ENCODE peak calls at places on chromosomes 11 and 22, in five cellular contexts. R is stomach, Y is hepatocyte, K is epithelial cell of esophagus, Q is AG04450. F is an unnamed sample.
A peak's percentile ranks its signal among the peaks of the same experiment; 100 is the strongest.

GRCh38 chr11:118572914-118573550 is 823 bp downstream of the ARCN1 start:
- DNase-seq in R (no peak), Y (peak; percentile 56), K (peak; percentile 62), Q (no peak), F (peak; percentile 48)

GRCh38 chr11:86152006-86152862 is 83.3 kb upstream of the PICALM start:
- DNase-seq in R (no peak), Y (no peak), K (peak; percentile 66), Q (no peak), F (no peak)

GRCh38 chr11:91970604-91971003 is 254.0 kb upstream of the FAT3 start:
- DNase-seq in R (no peak), Y (no peak), K (no peak), Q (no peak), F (no peak)

GRCh38 chr11:60078021-60078420 is 10.4 kb upstream of the MS4A2 start:
- DNase-seq in R (no peak), Y (no peak), K (no peak), Q (no peak), F (no peak)

GRCh38 chr11:15671216-15671615 is 556.5 kb downstream of the INSC start:
- DNase-seq in R (no peak), Y (no peak), K (no peak), Q (no peak), F (no peak)

GRCh38 chr11:130672911-130673310 is 224.5 kb downstream of the ADAMTS15 start:
- DNase-seq in R (no peak), Y (peak; percentile 34), K (peak; percentile 62), Q (no peak), F (no peak)

GRCh38 chr11:78189851-78190250 is 1.1 kb downstream of the USP35 start:
- DNase-seq in R (no peak), Y (no peak), K (no peak), Q (no peak), F (no peak)

GRCh38 chr11:69499946-69500284 is 18.5 kb downstream of the LINC01488 start:
- DNase-seq in R (no peak), Y (no peak), K (no peak), Q (no peak), F (no peak)

GRCh38 chr11:57434640-57435546 is 8.0 kb upstream of the SLC43A3 start:
- DNase-seq in R (no peak), Y (peak; percentile 79), K (peak; percentile 96), Q (peak; percentile 86), F (no peak)

GRCh38 chr11:6794637-6795036 is 4.9 kb downstream of the OR6A2 start:
- DNase-seq in R (no peak), Y (no peak), K (no peak), Q (no peak), F (no peak)

GRCh38 chr11:114263510-114264170 is 32.6 kb upstream of the NNMT start:
- DNase-seq in R (no peak), Y (no peak), K (no peak), Q (no peak), F (no peak)

GRCh38 chr11:103978588-103979580 is 57.6 kb upstream of the DDI1 start:
- DNase-seq in R (no peak), Y (no peak), K (peak; percentile 39), Q (no peak), F (no peak)

GRCh38 chr22:29195118-29195963 is 10.4 kb upstream of the EMID1 start:
- DNase-seq in R (no peak), Y (no peak), K (no peak), Q (no peak), F (no peak)

DNA sequence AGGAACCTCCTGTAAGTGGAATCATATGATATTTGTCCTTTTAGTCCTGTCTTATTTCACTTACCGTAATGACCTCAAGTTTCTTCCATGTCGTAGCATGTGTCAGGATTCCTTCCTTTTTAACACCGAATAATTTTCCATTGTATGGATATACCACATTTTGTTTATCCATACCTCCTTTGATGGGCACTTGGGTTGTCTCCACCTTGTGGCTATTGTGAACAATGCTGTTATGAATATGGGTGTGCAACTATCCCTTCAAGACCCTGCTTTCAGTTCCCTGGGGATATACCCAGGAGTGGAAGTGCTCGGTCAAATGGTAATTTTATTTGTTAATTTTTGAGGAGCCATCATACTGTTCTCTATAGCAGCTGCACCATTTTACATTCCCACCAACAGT is 244.9 kb upstream of the BLID start:
- DNase-seq in R (no peak), Y (no peak), K (no peak), Q (no peak), F (no peak)
- TF ChIP-seq CTCF in R (no peak), Y (no peak), K (no peak), Q (peak; percentile 6), F (no peak)

GRCh38 chr11:105621985-105622384 is 12.1 kb downstream of the GRIA4 start:
- DNase-seq in R (no peak), Y (no peak), K (no peak), Q (no peak), F (no peak)

GRCh38 chr11:105618343-105618955 is 8.6 kb downstream of the GRIA4 start:
- DNase-seq in R (no peak), Y (no peak), K (no peak), Q (no peak), F (no peak)

DNA sequence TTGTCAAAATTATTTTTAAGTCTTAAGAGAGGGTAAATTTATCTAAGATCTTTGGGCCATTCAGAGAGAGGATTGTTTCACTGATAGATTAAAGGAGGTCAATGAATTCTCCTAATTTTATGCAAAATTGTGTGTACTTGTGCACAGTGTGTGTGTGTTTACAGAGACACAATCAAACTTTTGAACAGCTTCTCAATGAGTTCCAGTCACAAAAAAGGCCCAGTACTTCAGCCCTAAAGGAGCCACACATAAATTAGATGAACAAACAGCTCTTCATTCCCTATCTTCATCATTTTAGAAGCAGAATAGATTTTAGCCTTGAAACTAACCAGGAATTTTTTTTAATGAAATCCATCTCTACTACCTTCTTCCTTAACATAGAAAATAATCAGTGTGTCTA is 9.7 kb downstream of the GRIA4 start:
- DNase-seq in R (no peak), Y (no peak), K (no peak), Q (no peak), F (no peak)
- TF ChIP-seq CTCF in R (no peak), Y (no peak), K (no peak), Q (no peak), F (no peak)

GRCh38 chr22:43162412-43163150 is 11.2 kb downstream of the TSPO start:
- DNase-seq in R (no peak), Y (no peak), K (no peak), Q (no peak), F (no peak)

GRCh38 chr22:43160497-43161126 is 9.3 kb downstream of the TSPO start:
- DNase-seq in R (no peak), Y (no peak), K (no peak), Q (no peak), F (no peak)

GRCh38 chr22:43157874-43158546 is 6.7 kb downstream of the TSPO start:
- DNase-seq in R (no peak), Y (no peak), K (no peak), Q (no peak), F (no peak)

GRCh38 chr22:43158778-43159483 is 7.6 kb downstream of the TSPO start:
- DNase-seq in R (peak; percentile 55), Y (no peak), K (no peak), Q (no peak), F (no peak)

DNA sequence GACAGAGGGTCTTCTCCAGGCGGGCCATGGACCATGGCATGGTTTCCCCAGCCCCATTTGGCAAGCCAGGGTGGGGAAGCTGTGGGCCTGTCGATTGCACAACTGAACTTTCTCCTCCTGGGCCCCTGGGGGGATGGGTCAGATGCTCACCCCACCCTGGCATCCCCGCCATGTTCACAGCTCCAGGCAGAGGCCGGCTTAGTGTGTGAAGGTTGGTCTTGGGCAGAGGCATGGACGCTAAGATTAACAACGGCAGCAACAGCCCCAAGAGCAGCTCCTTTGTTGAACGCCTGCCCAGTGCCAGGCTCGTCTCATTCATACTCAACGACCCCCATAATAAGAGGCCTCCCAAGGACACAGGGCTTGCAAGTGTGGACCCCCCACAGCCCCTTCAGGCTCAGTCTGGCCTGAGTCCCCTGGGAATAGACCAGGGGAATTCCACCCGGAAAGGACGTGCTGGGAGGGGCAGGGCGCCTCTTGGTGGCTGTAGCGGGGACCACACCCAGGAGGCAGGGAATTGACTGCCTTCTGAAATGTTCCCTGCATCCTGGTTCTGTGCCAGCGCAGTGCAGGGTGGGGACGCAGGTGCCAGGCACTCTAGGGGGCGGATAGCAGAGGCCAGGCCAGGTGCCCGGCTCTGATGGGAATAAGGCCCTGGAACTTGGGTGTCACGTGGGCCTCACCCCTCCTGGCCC is 8.3 kb downstream of the TSPO start:
- DNase-seq in R (peak; percentile 96), Y (no peak), K (no peak), Q (no peak), F (no peak)
- TF ChIP-seq CTCF in R (peak; percentile 70), Y (no peak), K (peak; percentile 57), Q (peak; percentile 17), F (no peak)

DNA sequence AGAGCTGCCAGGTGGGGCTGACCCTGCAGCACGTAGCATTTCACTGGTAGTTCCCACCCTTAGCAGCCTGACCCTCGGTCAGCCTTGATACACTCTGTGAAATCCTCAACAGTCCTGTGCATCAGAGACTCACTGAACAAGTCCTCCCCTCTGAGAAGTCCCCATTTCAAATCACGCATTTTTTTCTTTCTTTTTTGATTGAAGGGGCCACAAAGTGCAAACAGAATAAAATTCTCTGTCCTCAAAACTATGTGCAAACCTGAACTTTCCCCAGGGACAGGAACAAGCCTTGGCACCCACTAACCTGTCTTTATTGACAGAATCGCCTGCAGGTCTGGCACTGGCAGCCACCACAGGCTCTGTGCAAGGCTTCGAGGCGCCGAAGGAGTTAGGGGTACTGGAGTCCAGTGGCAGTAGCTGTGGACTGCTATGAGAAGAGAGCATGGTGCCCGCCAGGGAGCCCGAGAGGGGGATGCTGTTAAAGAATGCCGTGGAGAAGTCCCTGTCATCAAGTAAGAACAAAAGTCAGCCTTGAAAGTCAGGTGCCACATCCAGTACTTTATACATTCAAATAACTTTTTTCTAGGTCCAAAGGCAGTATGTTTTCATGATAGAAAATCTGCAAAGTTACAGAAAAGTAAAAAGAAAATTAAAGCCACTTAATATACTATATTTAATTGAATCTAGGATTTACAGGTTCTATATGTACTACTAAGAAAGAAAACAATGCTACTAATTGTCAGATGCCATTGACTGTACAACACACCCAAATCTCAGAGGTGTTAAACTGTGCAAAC is 53.8 kb downstream of the HIRA start:
- DNase-seq in R (no peak), Y (no peak), K (no peak), Q (no peak), F (no peak)
- TF ChIP-seq CTCF in R (no peak), Y (no peak), K (no peak), Q (no peak), F (no peak)

GRCh38 chr11:8234425-8234821 is 29.3 kb downstream of the LMO1 start:
- DNase-seq in R (no peak), Y (no peak), K (no peak), Q (no peak), F (no peak)
- TF ChIP-seq CTCF in R (no peak), Y (no peak), K (peak; percentile 5), Q (no peak), F (no peak)

GRCh38 chr11:134725939-134726639 is 314.0 kb upstream of the B3GAT1 start:
- DNase-seq in R (peak; percentile 48), Y (peak; percentile 48), K (no peak), Q (no peak), F (no peak)
- TF ChIP-seq CTCF in R (peak; percentile 38), Y (peak; percentile 41), K (peak; percentile 30), Q (no peak), F (no peak)